ENCODE peak calls at places on chromosome 14, in six cellular contexts. One of them, this sample, is unnamed.

GRCh38 chr14:69357544-69358200 is 40.4 kb downstream of the ERH start:
- DNase-seq in lower lobe of right lung: no peak
- DNase-seq in Panc1: no peak
- DNase-seq in HCT116: no peak
- DNase-seq in thoracic aorta: no peak
- DNase-seq in CD8-positive, alpha-beta T cell: no peak
- DNase-seq in this sample: no peak

GRCh38 chr14:88426271-88426670 is 40.8 kb downstream of the SPATA7 start:
- DNase-seq in lower lobe of right lung: no peak
- DNase-seq in Panc1: no peak
- DNase-seq in HCT116: no peak
- DNase-seq in thoracic aorta: no peak
- DNase-seq in CD8-positive, alpha-beta T cell: no peak
- DNase-seq in this sample: no peak

GRCh38 chr14:49218436-49219092 is 367.6 kb downstream of the RPS29 start:
- DNase-seq in lower lobe of right lung: no peak
- DNase-seq in Panc1: no peak
- DNase-seq in HCT116: no peak
- DNase-seq in thoracic aorta: no peak
- DNase-seq in CD8-positive, alpha-beta T cell: no peak
- DNase-seq in this sample: no peak

GRCh38 chr14:21526672-21527319 is 650 bp upstream of the SALL2 start:
- DNase-seq in lower lobe of right lung: no peak
- DNase-seq in Panc1: no peak
- DNase-seq in HCT116: no peak
- DNase-seq in thoracic aorta: no peak
- DNase-seq in CD8-positive, alpha-beta T cell: no peak
- DNase-seq in this sample: no peak

GRCh38 chr14:81990312-81990761 is 456.7 kb upstream of the SEL1L start:
- DNase-seq in lower lobe of right lung: no peak
- DNase-seq in Panc1: peak; percentile 38
- DNase-seq in HCT116: peak; percentile 18
- DNase-seq in thoracic aorta: no peak
- DNase-seq in CD8-positive, alpha-beta T cell: peak; percentile 18
- DNase-seq in this sample: no peak

GRCh38 chr14:52553002-52553670 is 500 bp downstream of the GPR137C start:
- DNase-seq in lower lobe of right lung: peak; percentile 66
- DNase-seq in Panc1: no peak
- DNase-seq in HCT116: no peak
- DNase-seq in thoracic aorta: no peak
- DNase-seq in CD8-positive, alpha-beta T cell: peak; percentile 41
- DNase-seq in this sample: peak; percentile 25

GRCh38 chr14:76201162-76201561 is 49.4 kb downstream of the GPATCH2L start:
- DNase-seq in lower lobe of right lung: no peak
- DNase-seq in Panc1: peak; percentile 38
- DNase-seq in HCT116: no peak
- DNase-seq in thoracic aorta: no peak
- DNase-seq in CD8-positive, alpha-beta T cell: no peak
- DNase-seq in this sample: no peak

GRCh38 chr14:22802860-22803562 is 12.2 kb downstream of the SLC7A7 start:
- DNase-seq in lower lobe of right lung: no peak
- DNase-seq in Panc1: no peak
- DNase-seq in HCT116: no peak
- DNase-seq in thoracic aorta: no peak
- DNase-seq in CD8-positive, alpha-beta T cell: no peak
- DNase-seq in this sample: no peak

GRCh38 chr14:30906752-30907658 is 32.6 kb downstream of the COCH start:
- DNase-seq in lower lobe of right lung: no peak
- DNase-seq in Panc1: peak; percentile 4
- DNase-seq in HCT116: peak; percentile 12
- DNase-seq in thoracic aorta: no peak
- DNase-seq in CD8-positive, alpha-beta T cell: no peak
- DNase-seq in this sample: no peak

GRCh38 chr14:64762044-64763034 is 58.1 kb downstream of the PLEKHG3 start:
- DNase-seq in lower lobe of right lung: peak; percentile 65
- DNase-seq in Panc1: no peak
- DNase-seq in HCT116: peak; percentile 51
- DNase-seq in thoracic aorta: no peak
- DNase-seq in CD8-positive, alpha-beta T cell: peak; percentile 50
- DNase-seq in this sample: peak; percentile 82

GRCh38 chr14:99327050-99327449 is 55.1 kb upstream of the BCL11B start:
- DNase-seq in lower lobe of right lung: no peak
- DNase-seq in Panc1: no peak
- DNase-seq in HCT116: no peak
- DNase-seq in thoracic aorta: no peak
- DNase-seq in CD8-positive, alpha-beta T cell: no peak
- DNase-seq in this sample: no peak

GRCh38 chr14:65833256-65833880 is 420.8 kb downstream of the FUT8 start:
- DNase-seq in lower lobe of right lung: no peak
- DNase-seq in Panc1: no peak
- DNase-seq in HCT116: no peak
- DNase-seq in thoracic aorta: no peak
- DNase-seq in CD8-positive, alpha-beta T cell: no peak
- DNase-seq in this sample: no peak

GRCh38 chr14:43540948-43541347 is 966.1 kb downstream of the FSCB start:
- DNase-seq in lower lobe of right lung: no peak
- DNase-seq in Panc1: no peak
- DNase-seq in HCT116: no peak
- DNase-seq in thoracic aorta: no peak
- DNase-seq in CD8-positive, alpha-beta T cell: no peak
- DNase-seq in this sample: no peak

GRCh38 chr14:92484132-92484823 is 29.3 kb upstream of the RIN3 start:
- DNase-seq in lower lobe of right lung: no peak
- DNase-seq in Panc1: no peak
- DNase-seq in HCT116: no peak
- DNase-seq in thoracic aorta: no peak
- DNase-seq in CD8-positive, alpha-beta T cell: no peak
- DNase-seq in this sample: no peak

GRCh38 chr14:51006781-51007211 is 62.5 kb upstream of the PYGL start:
- DNase-seq in lower lobe of right lung: no peak
- DNase-seq in Panc1: no peak
- DNase-seq in HCT116: no peak
- DNase-seq in thoracic aorta: peak; percentile 33
- DNase-seq in CD8-positive, alpha-beta T cell: no peak
- DNase-seq in this sample: no peak

GRCh38 chr14:75165586-75166391 is 10.6 kb downstream of the TMED10 start:
- DNase-seq in lower lobe of right lung: no peak
- DNase-seq in Panc1: no peak
- DNase-seq in HCT116: no peak
- DNase-seq in thoracic aorta: no peak
- DNase-seq in CD8-positive, alpha-beta T cell: no peak
- DNase-seq in this sample: no peak

GRCh38 chr14:106308839-106309389 is 782.5 kb downstream of the TMEM121 start:
- DNase-seq in lower lobe of right lung: peak; percentile 67
- DNase-seq in Panc1: peak; percentile 74
- DNase-seq in HCT116: no peak
- DNase-seq in thoracic aorta: no peak
- DNase-seq in CD8-positive, alpha-beta T cell: peak; percentile 53
- DNase-seq in this sample: no peak

GRCh38 chr14:61662437-61663311 is 32.6 kb upstream of the HIF1A start:
- DNase-seq in lower lobe of right lung: no peak
- DNase-seq in Panc1: no peak
- DNase-seq in HCT116: peak; percentile 34
- DNase-seq in thoracic aorta: no peak
- DNase-seq in CD8-positive, alpha-beta T cell: peak; percentile 53
- DNase-seq in this sample: no peak
- H3K4me1 ChIP-seq in lower lobe of right lung: peaks cover 33% of the 10 kb centered on the region
- H3K4me1 ChIP-seq in Panc1: no peaks in the 10 kb centered on the region
- H3K4me1 ChIP-seq in HCT116: peaks cover 2% of the 10 kb centered on the region
- H3K4me1 ChIP-seq in thoracic aorta: peaks cover 22% of the 10 kb centered on the region
- H3K4me1 ChIP-seq in CD8-positive, alpha-beta T cell: peaks cover 55% of the 10 kb centered on the region
- H3K4me1 ChIP-seq in this sample: peaks cover 10% of the 10 kb centered on the region

GRCh38 chr14:101035466-101036225 is 132.1 kb upstream of the RTL1 start:
- DNase-seq in lower lobe of right lung: no peak
- DNase-seq in Panc1: no peak
- DNase-seq in HCT116: no peak
- DNase-seq in thoracic aorta: no peak
- DNase-seq in CD8-positive, alpha-beta T cell: no peak
- DNase-seq in this sample: peak; percentile 1

GRCh38 chr14:101039755-101040138 is 136.2 kb upstream of the RTL1 start:
- DNase-seq in lower lobe of right lung: no peak
- DNase-seq in Panc1: no peak
- DNase-seq in HCT116: no peak
- DNase-seq in thoracic aorta: no peak
- DNase-seq in CD8-positive, alpha-beta T cell: no peak
- DNase-seq in this sample: no peak

GRCh38 chr14:101040538-101041442 is 137.3 kb upstream of the RTL1 start:
- DNase-seq in lower lobe of right lung: no peak
- DNase-seq in Panc1: no peak
- DNase-seq in HCT116: no peak
- DNase-seq in thoracic aorta: no peak
- DNase-seq in CD8-positive, alpha-beta T cell: no peak
- DNase-seq in this sample: no peak

GRCh38 chr14:101037021-101037817 is 133.7 kb upstream of the RTL1 start:
- DNase-seq in lower lobe of right lung: no peak
- DNase-seq in Panc1: no peak
- DNase-seq in HCT116: no peak
- DNase-seq in thoracic aorta: no peak
- DNase-seq in CD8-positive, alpha-beta T cell: no peak
- DNase-seq in this sample: no peak

DNA sequence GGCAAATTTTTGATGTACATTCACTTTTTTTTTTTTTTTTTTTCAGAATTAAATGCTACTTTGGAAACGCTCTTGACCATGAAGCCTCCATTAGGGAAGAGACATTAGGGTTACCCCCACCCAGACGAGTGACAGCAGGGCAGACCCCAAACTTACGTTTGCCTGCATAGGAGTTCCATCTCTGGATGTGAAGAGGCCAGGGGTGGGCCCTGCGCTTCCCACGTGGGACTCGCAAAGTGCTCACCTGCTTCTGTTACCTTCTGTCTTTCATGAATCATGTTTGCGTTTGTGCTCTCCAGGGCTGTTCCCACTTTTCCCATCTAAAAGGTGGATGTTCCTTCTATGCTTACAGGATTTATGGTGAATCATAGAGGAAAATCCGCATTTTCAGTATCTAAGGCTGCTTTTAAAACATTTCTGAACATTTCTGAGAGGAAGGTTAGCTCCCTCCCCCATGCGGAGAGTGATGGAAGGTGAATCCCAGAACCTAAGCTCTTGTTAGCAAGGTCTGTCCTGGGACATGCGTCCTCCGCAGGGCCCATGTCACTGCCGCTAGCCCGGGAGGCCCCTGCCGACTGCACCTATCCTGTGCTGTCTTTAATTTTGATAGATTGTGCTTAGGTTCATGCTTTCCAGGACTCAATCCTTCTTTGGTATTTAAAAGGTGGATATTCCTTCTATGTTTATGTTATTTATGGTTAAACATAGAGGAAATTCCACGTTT is 135.7 kb upstream of the RTL1 start:
- DNase-seq in lower lobe of right lung: no peak
- DNase-seq in Panc1: no peak
- DNase-seq in HCT116: no peak
- DNase-seq in thoracic aorta: no peak
- DNase-seq in CD8-positive, alpha-beta T cell: no peak
- DNase-seq in this sample: no peak
- H3K36me3 ChIP-seq in lower lobe of right lung: no peaks in the 10 kb centered on the region
- H3K36me3 ChIP-seq in Panc1: no peaks in the 10 kb centered on the region
- H3K36me3 ChIP-seq in HCT116: no peaks in the 10 kb centered on the region
- H3K36me3 ChIP-seq in thoracic aorta: no peaks in the 10 kb centered on the region
- H3K36me3 ChIP-seq in CD8-positive, alpha-beta T cell: no peaks in the 10 kb centered on the region
- H3K36me3 ChIP-seq in this sample: no peaks in the 10 kb centered on the region

GRCh38 chr14:54339771-54340170 is 57.0 kb upstream of the CDKN3 start:
- DNase-seq in lower lobe of right lung: no peak
- DNase-seq in Panc1: no peak
- DNase-seq in HCT116: no peak
- DNase-seq in thoracic aorta: no peak
- DNase-seq in CD8-positive, alpha-beta T cell: no peak
- DNase-seq in this sample: no peak

GRCh38 chr14:54342806-54343205 is 54.0 kb upstream of the CDKN3 start:
- DNase-seq in lower lobe of right lung: no peak
- DNase-seq in Panc1: no peak
- DNase-seq in HCT116: no peak
- DNase-seq in thoracic aorta: no peak
- DNase-seq in CD8-positive, alpha-beta T cell: no peak
- DNase-seq in this sample: no peak

GRCh38 chr14:54337314-54337713 is 59.5 kb upstream of the CDKN3 start:
- DNase-seq in lower lobe of right lung: no peak
- DNase-seq in Panc1: no peak
- DNase-seq in HCT116: no peak
- DNase-seq in thoracic aorta: no peak
- DNase-seq in CD8-positive, alpha-beta T cell: no peak
- DNase-seq in this sample: no peak

GRCh38 chr14:54335569-54336155 is 61.1 kb upstream of the CDKN3 start:
- DNase-seq in lower lobe of right lung: no peak
- DNase-seq in Panc1: no peak
- DNase-seq in HCT116: no peak
- DNase-seq in thoracic aorta: no peak
- DNase-seq in CD8-positive, alpha-beta T cell: no peak
- DNase-seq in this sample: no peak

GRCh38 chr14:54338696-54339317 is 58.0 kb upstream of the CDKN3 start:
- DNase-seq in lower lobe of right lung: no peak
- DNase-seq in Panc1: no peak
- DNase-seq in HCT116: peak; percentile 55
- DNase-seq in thoracic aorta: no peak
- DNase-seq in CD8-positive, alpha-beta T cell: no peak
- DNase-seq in this sample: no peak
- TF ChIP-seq CTCF in lower lobe of right lung: peak; percentile 25
- TF ChIP-seq CTCF in Panc1: peak; percentile 59
- TF ChIP-seq CTCF in HCT116: peak; percentile 75
- TF ChIP-seq CTCF in thoracic aorta: peak; percentile 14
- TF ChIP-seq CTCF in CD8-positive, alpha-beta T cell: no peak
- TF ChIP-seq CTCF in this sample: no peak

GRCh38 chr14:105200641-105201040 is 19.5 kb upstream of the NUDT14 start:
- DNase-seq in lower lobe of right lung: no peak
- DNase-seq in Panc1: no peak
- DNase-seq in HCT116: no peak
- DNase-seq in thoracic aorta: no peak
- DNase-seq in CD8-positive, alpha-beta T cell: no peak
- DNase-seq in this sample: no peak

GRCh38 chr14:105197274-105197673 is 16.2 kb upstream of the NUDT14 start:
- DNase-seq in lower lobe of right lung: no peak
- DNase-seq in Panc1: no peak
- DNase-seq in HCT116: no peak
- DNase-seq in thoracic aorta: no peak
- DNase-seq in CD8-positive, alpha-beta T cell: no peak
- DNase-seq in this sample: peak; percentile 72

GRCh38 chr14:105199093-105199492 is 18.0 kb upstream of the NUDT14 start:
- DNase-seq in lower lobe of right lung: no peak
- DNase-seq in Panc1: no peak
- DNase-seq in HCT116: no peak
- DNase-seq in thoracic aorta: no peak
- DNase-seq in CD8-positive, alpha-beta T cell: no peak
- DNase-seq in this sample: peak; percentile 56

GRCh38 chr14:105200074-105200473 is 19.0 kb upstream of the NUDT14 start:
- DNase-seq in lower lobe of right lung: no peak
- DNase-seq in Panc1: no peak
- DNase-seq in HCT116: no peak
- DNase-seq in thoracic aorta: no peak
- DNase-seq in CD8-positive, alpha-beta T cell: no peak
- DNase-seq in this sample: no peak

DNA sequence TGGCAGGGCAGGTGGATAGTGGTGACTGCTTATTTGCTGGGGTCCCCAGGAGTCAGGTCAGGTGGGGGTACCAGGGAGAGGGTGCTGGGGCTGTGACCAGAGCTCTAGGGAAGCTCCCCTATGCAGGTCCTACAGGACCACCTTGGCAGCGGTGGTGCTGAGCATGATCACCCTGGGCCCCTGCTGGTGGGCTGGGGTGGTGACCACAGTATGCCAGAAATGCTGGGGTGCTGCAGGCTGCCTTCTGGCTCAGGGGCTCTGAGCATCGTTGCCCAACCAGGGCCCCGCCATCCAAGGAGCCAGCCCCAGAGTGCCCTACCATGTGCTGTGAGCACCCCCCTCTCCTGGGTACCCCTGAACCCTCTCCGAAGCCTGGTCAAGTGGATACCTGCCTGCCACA is 17.5 kb upstream of the NUDT14 start:
- DNase-seq in lower lobe of right lung: no peak
- DNase-seq in Panc1: no peak
- DNase-seq in HCT116: no peak
- DNase-seq in thoracic aorta: no peak
- DNase-seq in CD8-positive, alpha-beta T cell: no peak
- DNase-seq in this sample: no peak
- H3K4me1 ChIP-seq in lower lobe of right lung: peaks cover 83% of the 10 kb centered on the region
- H3K4me1 ChIP-seq in Panc1: peaks cover 4% of the 10 kb centered on the region
- H3K4me1 ChIP-seq in HCT116: peaks cover 22% of the 10 kb centered on the region
- H3K4me1 ChIP-seq in thoracic aorta: peaks cover 9% of the 10 kb centered on the region
- H3K4me1 ChIP-seq in CD8-positive, alpha-beta T cell: peaks cover 60% of the 10 kb centered on the region
- H3K4me1 ChIP-seq in this sample: peaks cover 94% of the 10 kb centered on the region

This sample was measured in left ventricle myocardium inferior.